ENCODE peak calls at places on chromosomes 1 and 21, in four cellular contexts. One of them, this sample, is unnamed.

GRCh38 chr1:183287191-183287675 is 101.2 kb downstream of the LAMC2 start:
- DNase-seq in IMR-90: peak
- DNase-seq in K562: no peak
- DNase-seq in A549: no peak
- DNase-seq in this sample: no peak

GRCh38 chr1:79714664-79715063 is 708.1 kb upstream of the ADGRL4 start:
- DNase-seq in IMR-90: no peak
- DNase-seq in A549: no peak
- DNase-seq in K562: no peak
- DNase-seq in this sample: no peak

GRCh38 chr1:52356818-52357355 is 9.1 kb downstream of the CC2D1B start:
- DNase-seq in A549: no peak
- DNase-seq in IMR-90: no peak
- DNase-seq in K562: no peak
- DNase-seq in this sample: no peak

GRCh38 chr21:39022901-39023693 is 160.2 kb downstream of the PSMG1 start:
- DNase-seq in K562: no peak
- DNase-seq in IMR-90: peak
- DNase-seq in A549: no peak
- DNase-seq in this sample: no peak

GRCh38 chr1:201681375-201681774 is 142.4 kb downstream of the NAV1 start:
- DNase-seq in IMR-90: no peak
- DNase-seq in K562: no peak
- DNase-seq in A549: no peak
- DNase-seq in this sample: no peak

GRCh38 chr1:85319488-85319887 is 43.1 kb upstream of the BCL10 start:
- DNase-seq in IMR-90: no peak
- DNase-seq in A549: no peak
- DNase-seq in K562: no peak
- DNase-seq in this sample: no peak

GRCh38 chr1:173420330-173420806 is 56.8 kb upstream of the PRDX6 start:
- DNase-seq in K562: peak
- DNase-seq in IMR-90: peak
- DNase-seq in A549: peak
- DNase-seq in this sample: no peak

GRCh38 chr1:52615489-52616042 is 13.4 kb downstream of the GPX7 start:
- DNase-seq in K562: no peak
- DNase-seq in A549: no peak
- DNase-seq in IMR-90: no peak
- DNase-seq in this sample: no peak

GRCh38 chr1:160733933-160734332 is 5.1 kb upstream of the SLAMF7 start:
- DNase-seq in IMR-90: no peak
- DNase-seq in A549: no peak
- DNase-seq in K562: no peak
- DNase-seq in this sample: no peak

DNA sequence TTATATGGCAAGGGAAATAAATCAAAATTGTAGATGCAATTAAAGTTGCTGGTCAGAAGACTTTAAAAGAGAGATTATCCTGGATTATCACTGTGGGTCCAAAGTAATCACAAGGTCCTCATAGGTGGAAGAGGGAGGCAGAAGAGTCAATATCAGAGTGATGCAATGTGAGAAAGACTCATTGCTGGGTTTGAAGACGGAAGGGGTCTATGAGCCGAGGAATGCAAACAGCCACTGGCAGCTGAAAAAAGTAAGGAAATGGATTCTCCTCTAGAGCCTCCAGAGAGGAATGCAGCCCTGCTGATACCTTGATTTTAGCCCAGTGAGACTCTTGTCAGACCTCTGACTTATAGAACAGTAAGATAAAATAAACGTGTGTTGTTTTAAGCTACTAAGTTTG is 59.8 kb upstream of the MUTYH start:
- DNase-seq in A549: no peak
- DNase-seq in IMR-90: no peak
- DNase-seq in K562: no peak
- DNase-seq in this sample: no peak
- TF ChIP-seq ELK1 in A549: no peak
- TF ChIP-seq ELK1 in IMR-90: no peak
- TF ChIP-seq ELK1 in K562: no peak
- TF ChIP-seq ELK1 in this sample: no peak

DNA sequence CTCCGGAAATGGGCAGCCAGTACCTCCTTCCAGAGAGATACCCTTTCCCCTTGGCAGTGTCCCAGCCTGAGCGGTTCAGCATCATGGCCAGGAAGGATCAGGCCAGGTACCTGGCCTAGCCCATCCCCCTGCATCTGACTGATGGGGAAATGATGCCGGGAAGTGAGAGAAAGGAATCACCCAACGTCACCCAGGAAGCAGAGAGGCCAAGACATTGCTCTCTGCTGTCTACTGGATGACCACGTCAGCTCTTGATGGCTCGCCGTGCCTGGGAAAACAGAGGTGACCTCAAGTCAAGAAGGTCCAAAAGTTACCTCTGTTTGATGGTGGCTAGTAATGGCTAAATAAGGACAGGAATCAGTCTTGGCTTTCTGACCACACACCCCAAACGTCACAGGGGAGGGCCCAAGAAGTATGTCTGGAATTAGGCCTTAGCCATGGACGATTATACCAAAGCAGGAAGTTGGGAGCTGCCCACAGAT is 79.0 kb downstream of the MRPL37 start:
- DNase-seq in IMR-90: peak
- DNase-seq in A549: no peak
- DNase-seq in K562: no peak
- DNase-seq in this sample: no peak
- TF ChIP-seq ELK1 in IMR-90: no peak
- TF ChIP-seq ELK1 in A549: no peak
- TF ChIP-seq ELK1 in K562: no peak
- TF ChIP-seq ELK1 in this sample: no peak

GRCh38 chr1:234869182-234870019 is 259.2 kb downstream of the TOMM20 start:
- DNase-seq in K562: peak
- DNase-seq in IMR-90: no peak
- DNase-seq in A549: no peak
- DNase-seq in this sample: no peak

GRCh38 chr1:234870020-234870378 is 258.6 kb downstream of the TOMM20 start:
- DNase-seq in IMR-90: no peak
- DNase-seq in A549: no peak
- DNase-seq in K562: no peak
- DNase-seq in this sample: no peak

GRCh38 chr1:234871039-234871709 is 257.5 kb downstream of the TOMM20 start:
- DNase-seq in IMR-90: no peak
- DNase-seq in K562: peak
- DNase-seq in A549: no peak
- DNase-seq in this sample: no peak

GRCh38 chr1:234870582-234870981 is 258.1 kb downstream of the TOMM20 start:
- DNase-seq in A549: no peak
- DNase-seq in K562: no peak
- DNase-seq in IMR-90: no peak
- DNase-seq in this sample: no peak

DNA sequence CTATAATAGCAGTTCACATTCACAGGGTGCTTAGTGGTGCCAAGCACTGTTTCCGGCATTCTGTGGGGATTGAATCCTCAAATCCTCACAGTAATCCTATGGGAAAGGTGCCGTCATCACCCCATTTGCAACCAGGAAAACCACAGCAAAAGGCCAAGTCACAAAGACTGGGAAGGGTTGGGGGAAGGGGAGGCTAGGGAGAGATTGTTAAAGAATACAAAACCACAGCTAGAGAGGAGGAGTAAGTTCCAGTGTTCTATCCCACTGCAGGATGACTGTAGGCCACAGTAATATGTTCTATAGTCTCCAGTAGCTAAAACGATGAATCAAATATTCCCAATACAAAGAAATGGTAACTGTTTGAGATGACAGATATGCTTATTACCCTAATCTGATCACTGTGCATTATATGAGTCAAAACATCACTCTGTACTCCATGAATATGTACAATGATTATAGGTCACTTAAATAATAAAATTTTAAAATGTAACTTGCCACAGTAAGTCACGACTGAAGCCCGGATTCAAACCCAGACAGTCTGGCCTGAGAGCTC is 256.9 kb downstream of the TOMM20 start:
- DNase-seq in IMR-90: peak
- DNase-seq in K562: no peak
- DNase-seq in A549: no peak
- DNase-seq in this sample: no peak
- TF ChIP-seq ELK1 in IMR-90: no peak
- TF ChIP-seq ELK1 in K562: no peak
- TF ChIP-seq ELK1 in A549: no peak
- TF ChIP-seq ELK1 in this sample: no peak

GRCh38 chr1:178935610-178936009 is 64.7 kb upstream of the ANGPTL1 start:
- DNase-seq in IMR-90: no peak
- DNase-seq in A549: no peak
- DNase-seq in K562: no peak
- DNase-seq in this sample: no peak
- TF ChIP-seq ELK1 in IMR-90: no peak
- TF ChIP-seq ELK1 in A549: no peak
- TF ChIP-seq ELK1 in K562: no peak
- TF ChIP-seq ELK1 in this sample: no peak

GRCh38 chr1:194045416-194045815 is 859.0 kb upstream of the B3GALT2 start:
- DNase-seq in K562: no peak
- DNase-seq in A549: peak
- DNase-seq in IMR-90: peak
- DNase-seq in this sample: no peak
- TF ChIP-seq ELK1 in K562: no peak
- TF ChIP-seq ELK1 in A549: no peak
- TF ChIP-seq ELK1 in IMR-90: no peak
- TF ChIP-seq ELK1 in this sample: no peak

DNA sequence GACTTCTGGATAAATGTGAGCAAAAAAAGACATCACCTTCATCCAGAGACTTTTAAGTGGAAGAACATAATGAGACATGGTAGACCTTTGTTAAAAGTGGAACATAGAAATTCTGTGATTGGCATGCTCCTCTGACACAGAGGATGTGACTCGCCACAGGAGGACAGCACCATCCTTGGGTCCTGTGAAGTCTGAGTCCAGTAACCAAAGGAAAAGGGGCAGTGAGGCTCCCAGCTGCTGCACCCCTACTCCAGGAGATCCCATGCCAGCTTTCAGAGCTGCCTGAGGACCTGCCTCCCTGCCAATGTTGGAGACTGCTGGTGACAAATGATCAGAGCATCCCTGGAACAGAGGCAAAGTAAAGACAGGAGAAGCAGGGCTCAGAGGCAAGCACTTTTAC is 136.2 kb downstream of the BRINP2 start:
- DNase-seq in K562: no peak
- DNase-seq in IMR-90: no peak
- DNase-seq in A549: no peak
- DNase-seq in this sample: no peak
- TF ChIP-seq ELK1 in K562: no peak
- TF ChIP-seq ELK1 in IMR-90: no peak
- TF ChIP-seq ELK1 in A549: no peak
- TF ChIP-seq ELK1 in this sample: no peak

DNA sequence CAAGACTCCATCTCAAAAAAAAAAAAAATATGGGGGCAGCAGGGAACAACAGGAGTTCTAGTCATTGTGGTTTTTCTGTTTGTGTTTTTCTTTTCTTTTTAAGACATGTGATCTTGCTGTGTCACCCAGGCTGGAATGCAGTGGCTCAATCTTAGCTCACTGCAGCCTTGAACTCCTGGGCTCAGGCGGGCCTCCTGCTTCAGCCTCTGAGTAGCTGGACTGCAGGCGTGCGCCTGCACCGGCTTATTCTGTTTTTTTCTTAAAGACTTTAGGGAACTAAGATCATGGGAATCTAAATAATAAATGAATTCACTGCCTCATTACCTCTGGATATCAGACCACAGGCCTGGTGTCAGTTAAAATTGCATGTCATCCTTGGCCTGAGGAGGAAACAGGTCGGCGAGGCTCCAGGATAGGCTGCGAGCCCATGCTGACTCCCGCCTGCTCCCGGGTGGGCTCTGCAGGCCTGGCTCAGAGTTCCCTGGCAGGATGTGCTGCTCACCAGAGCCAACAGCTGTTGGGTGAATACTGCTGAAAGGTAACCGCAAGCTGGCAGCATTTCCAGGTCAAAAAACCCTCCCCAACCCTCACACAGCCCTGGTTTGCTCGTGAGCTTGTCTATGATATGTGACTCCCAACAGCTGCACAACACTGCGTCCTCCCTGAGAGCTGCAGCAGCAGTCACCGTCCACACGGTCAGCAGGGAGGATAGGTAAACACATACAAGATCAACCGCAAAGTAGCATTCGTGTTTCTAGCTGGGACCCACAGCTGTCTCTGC is 58.1 kb downstream of the SCCPDH start:
- DNase-seq in A549: no peak
- DNase-seq in IMR-90: peak
- DNase-seq in K562: no peak
- DNase-seq in this sample: peak
- TF ChIP-seq ELK1 in A549: no peak
- TF ChIP-seq ELK1 in IMR-90: no peak
- TF ChIP-seq ELK1 in K562: no peak
- TF ChIP-seq ELK1 in this sample: no peak

GRCh38 chr1:59146056-59146455 is 150.8 kb upstream of the FGGY start:
- DNase-seq in IMR-90: no peak
- DNase-seq in K562: no peak
- DNase-seq in A549: no peak
- DNase-seq in this sample: no peak
- TF ChIP-seq ELK1 in IMR-90: no peak
- TF ChIP-seq ELK1 in K562: no peak
- TF ChIP-seq ELK1 in A549: no peak
- TF ChIP-seq ELK1 in this sample: no peak

GRCh38 chr1:12851779-12852178 is 3.3 kb upstream of the HNRNPCL1 start:
- DNase-seq in K562: no peak
- DNase-seq in A549: peak
- DNase-seq in IMR-90: no peak
- DNase-seq in this sample: no peak
- TF ChIP-seq ELK1 in K562: no peak
- TF ChIP-seq ELK1 in A549: no peak
- TF ChIP-seq ELK1 in IMR-90: no peak
- TF ChIP-seq ELK1 in this sample: no peak

This sample was measured in GM12878.